ENCODE peak calls at places on chromosomes 5 and 9, in six cellular contexts. One of them, this sample, is unnamed.

GRCh38 chr9:106077731-106078130 is 383.4 kb downstream of the TMEM38B start:
- DNase-seq in ovary: no peak
- DNase-seq in heart left ventricle: no peak
- DNase-seq in sigmoid colon: no peak
- DNase-seq in stomach: no peak
- DNase-seq in right lobe of liver: no peak
- DNase-seq in this sample: no peak

GRCh38 chr5:168123853-168124528 is 167.5 kb upstream of the WWC1 start:
- DNase-seq in heart left ventricle: no peak
- DNase-seq in ovary: no peak
- DNase-seq in stomach: no peak
- DNase-seq in sigmoid colon: no peak
- DNase-seq in right lobe of liver: no peak
- DNase-seq in this sample: no peak

GRCh38 chr9:76401580-76402354 is 7.5 kb upstream of the RFK start:
- DNase-seq in ovary: no peak
- DNase-seq in sigmoid colon: no peak
- DNase-seq in right lobe of liver: no peak
- DNase-seq in stomach: no peak
- DNase-seq in heart left ventricle: no peak
- DNase-seq in this sample: no peak

GRCh38 chr9:13717356-13718057 is 438.0 kb upstream of the MPDZ start:
- DNase-seq in right lobe of liver: no peak
- DNase-seq in sigmoid colon: no peak
- DNase-seq in heart left ventricle: no peak
- DNase-seq in stomach: no peak
- DNase-seq in ovary: no peak
- DNase-seq in this sample: no peak

GRCh38 chr5:34673463-34674125 is 17.5 kb downstream of the RAI14 start:
- DNase-seq in sigmoid colon: no peak
- DNase-seq in stomach: no peak
- DNase-seq in right lobe of liver: no peak
- DNase-seq in ovary: no peak
- DNase-seq in heart left ventricle: no peak
- DNase-seq in this sample: no peak

GRCh38 chr9:116153765-116154333 is at the start of gene PAPPA:
- DNase-seq in stomach: no peak
- DNase-seq in right lobe of liver: no peak
- DNase-seq in ovary: peak; percentile 51
- DNase-seq in heart left ventricle: no peak
- DNase-seq in sigmoid colon: no peak
- DNase-seq in this sample: peak; percentile 16

GRCh38 chr5:175443514-175444059 is 395 bp downstream of the DRD1 start:
- DNase-seq in ovary: no peak
- DNase-seq in heart left ventricle: no peak
- DNase-seq in sigmoid colon: no peak
- DNase-seq in stomach: no peak
- DNase-seq in right lobe of liver: no peak
- DNase-seq in this sample: no peak

GRCh38 chr5:86968311-86968753 is 299.4 kb upstream of the RASA1 start:
- DNase-seq in ovary: no peak
- DNase-seq in sigmoid colon: no peak
- DNase-seq in right lobe of liver: no peak
- DNase-seq in stomach: no peak
- DNase-seq in heart left ventricle: peak; percentile 53
- DNase-seq in this sample: peak; percentile 24

GRCh38 chr5:89901983-89902382 is 507.6 kb downstream of the CETN3 start:
- DNase-seq in ovary: no peak
- DNase-seq in right lobe of liver: no peak
- DNase-seq in heart left ventricle: no peak
- DNase-seq in sigmoid colon: peak; percentile 87
- DNase-seq in stomach: no peak
- DNase-seq in this sample: no peak

GRCh38 chr5:151897896-151898295 is 26.8 kb downstream of the GLRA1 start:
- DNase-seq in heart left ventricle: no peak
- DNase-seq in right lobe of liver: no peak
- DNase-seq in stomach: no peak
- DNase-seq in ovary: no peak
- DNase-seq in sigmoid colon: no peak
- DNase-seq in this sample: no peak

GRCh38 chr5:136020383-136021015 is 8.3 kb upstream of the TGFBI start:
- DNase-seq in heart left ventricle: no peak
- DNase-seq in right lobe of liver: no peak
- DNase-seq in ovary: no peak
- DNase-seq in stomach: no peak
- DNase-seq in sigmoid colon: peak; percentile 72
- DNase-seq in this sample: no peak

GRCh38 chr9:83425240-83425639 is 113.0 kb downstream of the FRMD3 start:
- DNase-seq in sigmoid colon: no peak
- DNase-seq in stomach: no peak
- DNase-seq in right lobe of liver: no peak
- DNase-seq in ovary: no peak
- DNase-seq in heart left ventricle: no peak
- DNase-seq in this sample: no peak

GRCh38 chr9:88425538-88425950 is 37.3 kb downstream of the SPIN1 start:
- DNase-seq in stomach: no peak
- DNase-seq in right lobe of liver: no peak
- DNase-seq in ovary: no peak
- DNase-seq in heart left ventricle: no peak
- DNase-seq in sigmoid colon: no peak
- DNase-seq in this sample: no peak

GRCh38 chr5:67063791-67064190 is 132.8 kb downstream of the CD180 start:
- DNase-seq in stomach: no peak
- DNase-seq in right lobe of liver: no peak
- DNase-seq in sigmoid colon: no peak
- DNase-seq in ovary: no peak
- DNase-seq in heart left ventricle: no peak
- DNase-seq in this sample: peak; percentile 4

DNA sequence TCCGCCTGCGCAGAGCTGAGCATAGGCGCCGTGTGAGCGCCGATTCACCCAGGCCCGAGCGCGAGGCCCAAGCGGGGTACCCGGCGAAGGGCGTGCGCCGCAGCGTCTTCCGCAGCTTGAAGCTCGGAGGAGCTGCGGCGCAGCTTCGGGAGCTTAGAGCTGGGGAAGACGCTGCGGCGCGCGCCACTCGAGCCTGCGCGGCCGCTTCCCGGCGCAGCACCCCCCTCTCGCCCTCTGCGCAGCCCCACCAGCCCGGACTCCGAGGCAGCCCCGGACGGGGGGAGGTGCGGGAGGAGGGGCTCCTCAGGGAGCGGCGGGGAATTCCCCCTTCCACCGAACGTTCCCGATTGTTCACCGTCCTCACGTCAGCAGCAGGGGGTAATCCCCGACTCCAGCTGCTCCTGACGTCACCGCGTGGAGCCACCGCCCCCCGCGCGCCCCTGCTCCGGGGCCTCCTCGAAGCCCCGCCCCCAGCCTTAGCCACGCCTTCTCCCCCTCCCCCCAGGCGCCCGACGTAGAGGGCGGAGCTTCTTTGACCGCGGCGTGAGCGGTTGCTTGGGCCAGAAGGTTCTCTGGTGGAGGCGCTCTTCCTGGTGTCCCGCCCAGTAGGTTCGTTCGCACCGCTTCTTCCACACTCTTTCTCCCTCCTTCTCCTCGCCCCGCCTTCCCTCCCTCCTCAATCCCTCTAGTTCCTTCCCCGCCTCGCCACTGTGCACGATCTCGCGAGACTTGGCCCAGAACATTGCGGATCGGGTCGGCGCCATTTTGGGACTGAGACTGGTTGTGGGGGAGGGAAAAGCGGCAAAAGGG is at the start of gene GPBP1:
- DNase-seq in right lobe of liver: peak; percentile 98
- DNase-seq in ovary: peak; percentile 100
- DNase-seq in stomach: peak; percentile 98
- DNase-seq in sigmoid colon: peak; percentile 100
- DNase-seq in heart left ventricle: peak; percentile 99
- DNase-seq in this sample: peak; percentile 100
- TF ChIP-seq POLR2A in right lobe of liver: peak; percentile 71
- TF ChIP-seq POLR2A in ovary: peak; percentile 86
- TF ChIP-seq POLR2A in stomach: no peak
- TF ChIP-seq POLR2A in sigmoid colon: peak; percentile 80
- TF ChIP-seq POLR2A in heart left ventricle: no peak
- TF ChIP-seq POLR2A in this sample: peak; percentile 69

GRCh38 chr5:36877667-36878420 is 1.3 kb downstream of the NIPBL start:
- DNase-seq in right lobe of liver: no peak
- DNase-seq in ovary: no peak
- DNase-seq in stomach: no peak
- DNase-seq in heart left ventricle: no peak
- DNase-seq in sigmoid colon: no peak
- DNase-seq in this sample: peak; percentile 80

GRCh38 chr5:36878421-36879088 is 2.0 kb downstream of the NIPBL start:
- DNase-seq in stomach: no peak
- DNase-seq in right lobe of liver: no peak
- DNase-seq in heart left ventricle: peak; percentile 53
- DNase-seq in ovary: peak; percentile 38
- DNase-seq in sigmoid colon: peak; percentile 58
- DNase-seq in this sample: peak; percentile 22

GRCh38 chr5:36875789-36876388 is 680 bp upstream of the NIPBL start:
- DNase-seq in heart left ventricle: peak; percentile 90
- DNase-seq in sigmoid colon: peak; percentile 90
- DNase-seq in right lobe of liver: peak; percentile 85
- DNase-seq in stomach: peak; percentile 82
- DNase-seq in ovary: peak; percentile 83
- DNase-seq in this sample: peak; percentile 93

GRCh38 chr5:36876389-36876964 is at the start of gene NIPBL:
- DNase-seq in stomach: peak; percentile 91
- DNase-seq in right lobe of liver: peak; percentile 94
- DNase-seq in sigmoid colon: peak; percentile 96
- DNase-seq in heart left ventricle: peak; percentile 94
- DNase-seq in ovary: peak; percentile 90
- DNase-seq in this sample: peak; percentile 95

DNA sequence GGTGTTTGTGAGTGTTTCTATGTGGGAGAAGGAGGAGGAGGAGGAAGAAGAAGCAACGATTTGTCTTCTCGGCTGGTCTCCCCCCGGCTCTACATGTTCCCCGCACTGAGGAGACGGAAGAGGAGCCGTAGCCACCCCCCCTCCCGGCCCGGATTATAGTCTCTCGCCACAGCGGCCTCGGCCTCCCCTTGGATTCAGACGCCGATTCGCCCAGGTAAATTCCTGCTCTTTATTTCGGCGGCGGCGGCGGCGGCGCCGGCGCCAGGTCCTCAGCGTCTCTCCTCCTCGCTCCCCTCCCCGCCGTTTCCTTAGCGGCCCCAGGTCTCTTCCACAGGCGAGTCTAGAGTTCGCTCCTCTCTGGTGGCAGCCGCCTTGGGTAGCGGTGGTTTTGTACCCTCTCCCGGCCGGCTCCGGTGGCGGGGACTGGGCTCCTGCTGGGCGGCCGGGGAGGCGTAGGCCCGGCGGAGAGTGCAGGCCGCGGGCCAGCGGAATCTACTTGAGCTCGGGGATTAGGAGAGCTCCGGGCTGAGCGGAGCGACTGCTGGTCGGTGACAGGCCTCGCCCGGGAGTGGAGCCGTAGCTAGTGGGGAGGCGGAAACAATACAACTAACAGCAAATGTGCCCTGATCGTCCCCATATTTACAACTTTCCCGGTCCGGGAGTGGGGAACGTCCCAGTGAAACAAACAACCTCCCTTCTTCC is 547 bp downstream of the NIPBL start:
- DNase-seq in heart left ventricle: peak; percentile 85
- DNase-seq in sigmoid colon: peak; percentile 88
- DNase-seq in stomach: peak; percentile 76
- DNase-seq in right lobe of liver: peak; percentile 75
- DNase-seq in ovary: peak; percentile 73
- DNase-seq in this sample: peak; percentile 89
- TF ChIP-seq POLR2A in heart left ventricle: no peak
- TF ChIP-seq POLR2A in sigmoid colon: no peak
- TF ChIP-seq POLR2A in stomach: no peak
- TF ChIP-seq POLR2A in right lobe of liver: no peak
- TF ChIP-seq POLR2A in ovary: peak; percentile 23
- TF ChIP-seq POLR2A in this sample: no peak

DNA sequence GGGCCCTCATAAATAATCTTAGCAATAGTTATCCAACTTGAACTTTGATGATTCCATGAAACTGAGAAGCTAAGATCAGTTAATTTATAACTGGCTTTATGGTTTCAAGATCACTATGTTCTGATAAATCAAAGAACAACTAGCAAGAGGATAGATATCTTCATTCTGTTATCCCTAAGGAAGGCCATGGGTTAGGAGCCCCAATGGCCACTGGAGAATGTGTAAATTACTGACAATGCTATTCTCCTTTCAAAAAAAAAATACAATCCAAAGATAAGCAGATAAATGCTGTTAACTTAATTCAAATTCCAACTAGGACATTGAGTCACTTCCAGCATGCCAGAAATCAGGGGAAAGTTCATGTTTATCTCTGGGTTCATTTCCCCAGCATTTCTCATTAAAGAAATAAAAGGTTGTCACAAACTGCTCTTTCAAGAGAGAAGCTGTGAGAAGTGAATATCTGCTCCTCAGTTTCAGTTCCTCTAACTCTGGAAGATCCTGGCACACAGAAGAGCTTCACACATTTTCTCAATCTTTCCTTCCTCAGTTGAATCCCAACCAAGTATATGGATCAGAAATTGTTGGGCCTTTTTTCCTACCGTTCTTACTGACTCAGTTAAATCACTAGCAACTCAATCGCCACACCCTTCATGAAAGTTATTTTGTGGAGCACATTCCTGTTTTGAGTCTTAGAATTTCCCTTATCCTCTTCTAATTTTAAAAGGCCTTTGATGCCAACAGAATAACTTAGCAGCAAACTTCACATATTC is 59.6 kb upstream of the SLC1A1 start:
- DNase-seq in heart left ventricle: no peak
- DNase-seq in right lobe of liver: no peak
- DNase-seq in stomach: no peak
- DNase-seq in sigmoid colon: no peak
- DNase-seq in ovary: no peak
- DNase-seq in this sample: no peak
- TF ChIP-seq POLR2A in heart left ventricle: no peak
- TF ChIP-seq POLR2A in right lobe of liver: no peak
- TF ChIP-seq POLR2A in stomach: no peak
- TF ChIP-seq POLR2A in sigmoid colon: no peak
- TF ChIP-seq POLR2A in ovary: no peak
- TF ChIP-seq POLR2A in this sample: no peak

GRCh38 chr9:4750021-4750673 is 9.1 kb upstream of the AK3 start:
- DNase-seq in stomach: no peak
- DNase-seq in sigmoid colon: no peak
- DNase-seq in ovary: no peak
- DNase-seq in heart left ventricle: no peak
- DNase-seq in right lobe of liver: no peak
- DNase-seq in this sample: peak; percentile 81

GRCh38 chr9:4746278-4746677 is 5.3 kb upstream of the AK3 start:
- DNase-seq in right lobe of liver: no peak
- DNase-seq in stomach: no peak
- DNase-seq in sigmoid colon: no peak
- DNase-seq in heart left ventricle: no peak
- DNase-seq in ovary: no peak
- DNase-seq in this sample: no peak

GRCh38 chr9:4743131-4743875 is 2.3 kb upstream of the AK3 start:
- DNase-seq in stomach: no peak
- DNase-seq in ovary: no peak
- DNase-seq in sigmoid colon: no peak
- DNase-seq in heart left ventricle: no peak
- DNase-seq in right lobe of liver: no peak
- DNase-seq in this sample: no peak

DNA sequence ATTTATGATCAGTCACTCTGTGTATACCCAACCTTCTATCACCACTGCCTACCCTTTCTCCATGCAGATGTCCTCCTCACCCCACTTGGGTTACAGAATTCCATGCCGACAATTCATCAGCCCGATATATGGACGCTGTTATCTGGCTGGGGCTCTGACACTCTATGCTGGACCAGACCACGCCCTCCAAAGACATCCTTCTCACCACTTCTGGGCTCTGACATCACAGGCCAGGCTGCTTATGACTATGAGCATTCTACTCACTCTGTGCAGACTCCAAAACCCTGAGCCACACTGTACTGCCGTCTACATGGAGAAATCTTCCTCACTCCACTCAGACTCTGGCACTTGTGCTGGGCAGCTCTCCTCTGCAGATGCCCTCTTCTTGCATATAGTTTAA is 7.6 kb upstream of the AK3 start:
- DNase-seq in right lobe of liver: no peak
- DNase-seq in ovary: no peak
- DNase-seq in sigmoid colon: no peak
- DNase-seq in heart left ventricle: no peak
- DNase-seq in stomach: no peak
- DNase-seq in this sample: no peak
- TF ChIP-seq POLR2A in right lobe of liver: no peak
- TF ChIP-seq POLR2A in ovary: no peak
- TF ChIP-seq POLR2A in sigmoid colon: no peak
- TF ChIP-seq POLR2A in heart left ventricle: no peak
- TF ChIP-seq POLR2A in stomach: no peak
- TF ChIP-seq POLR2A in this sample: no peak